ENCODE peak calls at places on chromosome 7, in four cellular contexts. L is GM04504, K is renal cortical epithelial cell, W is left ventricle myocardium superior. I is an unnamed sample.

GRCh38 chr7:156651472-156651871 is 10.9 kb downstream of the RNF32 start:
- DNase-seq in W (no peak), K (no peak), L (no peak), I (peak)

GRCh38 chr7:46201966-46202365 is 280.9 kb upstream of the IGFBP3 start:
- DNase-seq in L (no peak), K (peak), W (no peak), I (no peak)

GRCh38 chr7:80210400-80210799 is 75.8 kb downstream of the GNAI1 start:
- DNase-seq in W (no peak), L (no peak), K (peak), I (no peak)

GRCh38 chr7:18900236-18900635 is 217.2 kb downstream of the TWIST1 start:
- DNase-seq in K (no peak), W (no peak), L (no peak), I (no peak)

GRCh38 chr7:76048668-76048988 is 722 bp downstream of the MDH2 start:
- DNase-seq in W (peak), L (no peak), K (no peak), I (no peak)

GRCh38 chr7:135708041-135708440 is 19.9 kb downstream of the SLC13A4 start:
- DNase-seq in W (no peak), L (no peak), K (no peak), I (no peak)

GRCh38 chr7:114864278-114864677 is 57.6 kb upstream of the MDFIC start:
- DNase-seq in K (peak), L (no peak), W (no peak), I (no peak)

GRCh38 chr7:134495546-134495945 is 31.8 kb upstream of the AKR1B10 start:
- DNase-seq in W (no peak), K (no peak), L (no peak), I (no peak)

GRCh38 chr7:22343612-22344011 is 13.3 kb downstream of the RAPGEF5 start:
- DNase-seq in K (no peak), L (no peak), W (no peak), I (no peak)

GRCh38 chr7:106448992-106449859 is 164.4 kb upstream of the NAMPT start:
- DNase-seq in L (no peak), K (no peak), W (no peak), I (no peak)

GRCh38 chr7:23431596-23432284 is 38.6 kb downstream of the IGF2BP3 start:
- DNase-seq in K (no peak), L (no peak), W (no peak), I (no peak)

GRCh38 chr7:128781851-128782250 is 6.3 kb upstream of the OPN1SW start:
- DNase-seq in W (no peak), L (no peak), K (no peak), I (no peak)

GRCh38 chr7:48526375-48526732 is 355.1 kb downstream of the ABCA13 start:
- DNase-seq in K (no peak), W (no peak), L (no peak), I (no peak)

GRCh38 chr7:111090834-111091233 is at the start of gene LRRN3:
- DNase-seq in K (peak), L (no peak), W (peak), I (no peak)

GRCh38 chr7:123355576-123356195 is 155.9 kb upstream of the SLC13A1 start:
- DNase-seq in K (peak), W (no peak), L (no peak), I (no peak)

GRCh38 chr7:99379043-99379577 is 4.6 kb downstream of the ARPC1B start:
- DNase-seq in L (peak), K (peak), W (peak), I (peak)

GRCh38 chr7:100793806-100794660 is 33.3 kb downstream of the EPHB4 start:
- DNase-seq in W (no peak), L (no peak), K (peak), I (no peak)

GRCh38 chr7:2018786-2019692 is 213.7 kb downstream of the MAD1L1 start:
- DNase-seq in W (peak), L (peak), K (no peak), I (peak)

GRCh38 chr7:47360301-47360900 is 221.5 kb downstream of the TNS3 start:
- DNase-seq in K (no peak), W (no peak), L (no peak), I (no peak)

GRCh38 chr7:113918946-113919345 is at the start of gene PPP1R3A:
- DNase-seq in W (peak), K (no peak), L (no peak), I (no peak)

GRCh38 chr7:130154501-130155317 is 50.5 kb downstream of the TMEM209 start:
- DNase-seq in L (no peak), W (no peak), K (no peak), I (no peak)

GRCh38 chr7:24366901-24367300 is 82.9 kb downstream of the NPY start:
- DNase-seq in W (no peak), L (no peak), K (no peak), I (no peak)

GRCh38 chr7:112182749-112183148 is 23.4 kb downstream of the DOCK4 start:
- DNase-seq in W (peak), L (no peak), K (no peak), I (no peak)

GRCh38 chr7:55964261-55964801 is at the start of gene NIPSNAP2:
- DNase-seq in K (peak), L (peak), W (peak), I (no peak)

GRCh38 chr7:2515424-2516193 is 4.0 kb upstream of the LFNG start:
- DNase-seq in L (no peak), K (peak), W (no peak), I (no peak)

GRCh38 chr7:156984209-156984891 is 26.1 kb downstream of the MNX1 start:
- DNase-seq in K (no peak), W (no peak), L (peak), I (peak)

GRCh38 chr7:45670227-45670626 is 96.1 kb downstream of the ADCY1 start:
- DNase-seq in W (no peak), K (no peak), L (no peak), I (no peak)

GRCh38 chr7:64494912-64495461 is 67.9 kb downstream of the ZNF680 start:
- DNase-seq in K (no peak), W (peak), L (no peak), I (no peak)

GRCh38 chr7:106744507-106745180 is 83.7 kb upstream of the CCDC71L start:
- DNase-seq in W (no peak), K (no peak), L (no peak), I (no peak)

GRCh38 chr7:150778738-150779301 is 21.3 kb downstream of the TMEM176B start:
- DNase-seq in L (peak), K (peak), W (peak), I (no peak)

I was measured in AG04449.